ENCODE peak calls at places on chromosomes 6 and 20, in ten cellular contexts. F, Q, S, K, P, Y, R, A, V and D are unnamed samples.

GRCh38 chr6:9620263-9620662 is 794.6 kb downstream of the TFAP2A start:
- DNase-seq in Q (peak), F (no peak), A (no peak), P (no peak), V (no peak), R (no peak), K (no peak), S (no peak), Y (no peak), D (no peak)

GRCh38 chr6:16136536-16137450 is 7.9 kb downstream of the MYLIP start:
- DNase-seq in Y (no peak), V (no peak), F (no peak), Q (peak), K (peak), R (no peak), S (peak), P (peak), A (peak), D (no peak)

GRCh38 chr6:70547313-70547712 is 19.4 kb upstream of the SDHAF4 start:
- DNase-seq in S (no peak), R (peak), K (no peak), Y (no peak), A (no peak), Q (peak), F (no peak), P (no peak), V (no peak), D (no peak)

GRCh38 chr6:138218449-138218848 is at the start of gene PBOV1:
- DNase-seq in P (no peak), F (no peak), Y (no peak), A (no peak), V (no peak), R (no peak), Q (no peak), S (no peak), K (no peak), D (no peak)

GRCh38 chr6:83908813-83909212 is 49.3 kb downstream of the CYB5R4 start:
- DNase-seq in R (no peak), A (no peak), P (no peak), S (no peak), K (no peak), Y (no peak), V (no peak), F (no peak), Q (peak), D (no peak)

GRCh38 chr20:53142225-53142624 is 170.1 kb downstream of the TSHZ2 start:
- DNase-seq in P (no peak), R (peak), A (no peak), Q (no peak), S (no peak), V (no peak), Y (no peak), K (peak), F (peak), D (no peak)

GRCh38 chr6:21679761-21680265 is 86.3 kb downstream of the SOX4 start:
- DNase-seq in S (no peak), K (peak), R (no peak), Y (no peak), V (no peak), F (no peak), Q (peak), P (no peak), A (peak), D (no peak)

GRCh38 chr6:91672201-91672600 is 1085.3 kb upstream of the MAP3K7 start:
- DNase-seq in P (no peak), K (no peak), Q (peak), V (no peak), S (no peak), Y (no peak), F (no peak), R (no peak), A (no peak), D (no peak)

GRCh38 chr6:56076033-56076432 is 171.3 kb downstream of the COL21A1 start:
- DNase-seq in S (no peak), Y (no peak), F (no peak), A (no peak), R (no peak), P (no peak), Q (no peak), K (peak), V (no peak), D (no peak)

GRCh38 chr6:41182069-41183034 is 18.6 kb downstream of the TREML2 start:
- DNase-seq in F (peak), P (no peak), R (peak), K (peak), V (no peak), Q (peak), A (no peak), Y (no peak), S (peak), D (no peak)

GRCh38 chr20:3663031-3663701 is at the start of gene GFRA4:
- DNase-seq in A (no peak), R (no peak), Q (no peak), P (no peak), K (no peak), S (no peak), V (no peak), F (no peak), Y (peak), D (peak)

GRCh38 chr6:144286503-144287393 is 1.6 kb downstream of the UTRN start:
- DNase-seq in F (no peak), Q (peak), Y (peak), K (peak), A (peak), P (peak), V (peak), S (no peak), R (peak), D (peak)

GRCh38 chr6:108168980-108169800 is 3.4 kb downstream of the NR2E1 start:
- DNase-seq in V (no peak), Y (no peak), R (no peak), P (no peak), K (no peak), A (no peak), S (no peak), F (no peak), Q (no peak), D (no peak)

GRCh38 chr20:56554869-56555268 is 21.8 kb downstream of the FAM209B start:
- DNase-seq in P (peak), V (no peak), Y (no peak), F (peak), K (peak), R (peak), S (no peak), Q (peak), A (peak), D (no peak)

GRCh38 chr6:169864148-169865030 is 113.0 kb downstream of the ERMARD start:
- DNase-seq in Q (no peak), R (no peak), P (no peak), F (peak), S (no peak), A (no peak), Y (no peak), K (no peak), V (no peak), D (peak)

GRCh38 chr6:107411161-107411560 is 48.2 kb downstream of the PDSS2 start:
- DNase-seq in F (no peak), R (no peak), Y (no peak), Q (no peak), S (no peak), K (no peak), V (no peak), P (no peak), A (no peak), D (no peak)

GRCh38 chr6:131982740-131983259 is 31.6 kb upstream of the CCN2 start:
- DNase-seq in F (no peak), Y (no peak), R (no peak), K (no peak), S (no peak), V (no peak), A (peak), P (no peak), Q (peak), D (no peak)

GRCh38 chr6:67362976-67363375 is 1272.1 kb upstream of the ADGRB3 start:
- DNase-seq in Y (no peak), Q (no peak), V (no peak), A (no peak), F (no peak), S (no peak), R (no peak), K (no peak), P (no peak), D (no peak)